ENCODE peak calls at places on chromosomes 2 and 18, in eight cellular contexts. R is GM12865, K is HFF-Myc, A is AG10803, L is fibroblast of lung, G is left ventricle myocardium inferior, Z is Peyer's patch, B is mesenchymal stem cell. O is an unnamed sample.

GRCh38 chr2:240252872-240253511 is 112.5 kb upstream of the OTOS start:
- DNase-seq in R (no peak), K (no peak), A (no peak), L (no peak), G (no peak), Z (no peak), B (no peak), O (no peak)

GRCh38 chr2:240567872-240568677 is at the start of gene RNPEPL1:
- DNase-seq in R (peak), K (no peak), A (no peak), L (peak), G (peak), Z (peak), B (peak), O (peak)

GRCh38 chr18:72091369-72091768 is 452.8 kb downstream of the CBLN2 start:
- DNase-seq in R (no peak), K (no peak), A (no peak), L (no peak), G (no peak), Z (no peak), B (no peak), O (no peak)

GRCh38 chr2:11669454-11670291 is at the start of gene NTSR2:
- DNase-seq in R (no peak), K (no peak), A (peak), L (peak), G (peak), Z (no peak), B (peak), O (no peak)

GRCh38 chr18:46019956-46020355 is 52.1 kb downstream of the PSTPIP2 start:
- DNase-seq in R (no peak), K (no peak), A (peak), L (peak), G (no peak), Z (no peak), B (peak), O (no peak)

GRCh38 chr18:62631173-62631572 is 84.2 kb upstream of the PHLPP1 start:
- DNase-seq in R (no peak), K (no peak), A (no peak), L (no peak), G (no peak), Z (no peak), B (no peak), O (no peak)

GRCh38 chr2:152537252-152537651 is 180.0 kb downstream of the PRPF40A start:
- DNase-seq in R (no peak), K (no peak), A (no peak), L (no peak), G (no peak), Z (no peak), B (peak), O (no peak)

GRCh38 chr2:164323978-164324377 is 297.3 kb downstream of the GRB14 start:
- DNase-seq in R (no peak), K (no peak), A (no peak), L (no peak), G (no peak), Z (no peak), B (no peak), O (no peak)

GRCh38 chr18:12254137-12254819 is at the start of gene CIDEA:
- DNase-seq in R (no peak), K (no peak), A (no peak), L (peak), G (no peak), Z (no peak), B (peak), O (no peak)

GRCh38 chr2:191740016-191740419 is 62.1 kb downstream of the NABP1 start:
- DNase-seq in R (peak), K (no peak), A (no peak), L (peak), G (no peak), Z (no peak), B (peak), O (peak)

GRCh38 chr2:120558892-120559291 is 176.8 kb upstream of the GLI2 start:
- DNase-seq in R (no peak), K (no peak), A (no peak), L (no peak), G (no peak), Z (no peak), B (no peak), O (no peak)

GRCh38 chr2:26352892-26353291 is 6.3 kb upstream of the ADGRF3 start:
- DNase-seq in R (no peak), K (no peak), A (no peak), L (peak), G (no peak), Z (peak), B (peak), O (no peak)

GRCh38 chr2:60550984-60551240 is 2.5 kb downstream of the BCL11A start:
- DNase-seq in R (no peak), K (no peak), A (no peak), L (no peak), G (no peak), Z (no peak), B (no peak), O (no peak)

GRCh38 chr2:60549250-60550150 is 4.0 kb downstream of the BCL11A start:
- DNase-seq in R (peak), K (no peak), A (peak), L (peak), G (peak), Z (peak), B (peak), O (peak)

GRCh38 chr2:60551241-60552095 is 2.0 kb downstream of the BCL11A start:
- DNase-seq in R (peak), K (no peak), A (peak), L (peak), G (no peak), Z (peak), B (peak), O (peak)

GRCh38 chr2:60550151-60550983 is 3.1 kb downstream of the BCL11A start:
- DNase-seq in R (peak), K (peak), A (peak), L (peak), G (peak), Z (peak), B (peak), O (peak)

GRCh38 chr2:60548844-60549243 is 4.6 kb downstream of the BCL11A start:
- DNase-seq in R (no peak), K (no peak), A (no peak), L (no peak), G (no peak), Z (no peak), B (no peak), O (no peak)
- H3K4me3 ChIP-seq in R (peak), K (peak), A (peak), L (peak), G (peak), Z (peak), B (no peak), O (peak)

GRCh38 chr2:106885981-106886915 is at the start of gene ST6GAL2:
- DNase-seq in R (no peak), K (no peak), A (no peak), L (peak), G (no peak), Z (no peak), B (peak), O (peak)

GRCh38 chr2:106882658-106883057 is 3.3 kb downstream of the ST6GAL2 start:
- DNase-seq in R (no peak), K (no peak), A (no peak), L (no peak), G (no peak), Z (no peak), B (no peak), O (no peak)

GRCh38 chr2:106886916-106887758 is 1.2 kb upstream of the ST6GAL2 start:
- DNase-seq in R (no peak), K (no peak), A (no peak), L (peak), G (peak), Z (no peak), B (peak), O (peak)

GRCh38 chr2:106890611-106891010 is 4.6 kb upstream of the ST6GAL2 start:
- DNase-seq in R (no peak), K (no peak), A (no peak), L (no peak), G (no peak), Z (no peak), B (no peak), O (no peak)

DNA sequence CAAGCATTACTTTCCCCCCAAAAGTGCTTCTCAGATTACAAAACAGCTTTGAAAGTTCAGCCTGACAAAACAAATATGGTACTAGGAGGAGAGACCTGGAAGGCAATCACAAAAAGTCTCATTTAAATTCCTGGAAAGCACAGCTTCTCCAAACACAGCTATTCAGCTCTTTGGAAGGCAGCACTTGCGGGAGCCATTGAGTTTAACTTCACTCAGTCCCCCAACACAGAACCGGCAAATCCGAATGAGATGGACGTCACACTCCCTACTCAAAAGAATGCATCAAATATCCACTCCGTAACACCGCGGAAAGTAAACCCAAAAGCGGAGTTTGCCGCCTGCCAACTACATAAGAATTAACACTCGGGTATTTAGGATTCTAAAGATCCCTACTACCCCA is 641 bp downstream of the ST6GAL2 start:
- DNase-seq in R (no peak), K (no peak), A (no peak), L (peak), G (no peak), Z (no peak), B (no peak), O (no peak)
- H3K4me3 ChIP-seq in R (no peak), K (peak), A (no peak), L (no peak), G (peak), Z (no peak), B (no peak), O (no peak)

GRCh38 chr18:70621710-70622109 is 332.9 kb downstream of the SOCS6 start:
- DNase-seq in R (no peak), K (no peak), A (no peak), L (no peak), G (no peak), Z (no peak), B (no peak), O (no peak)
- H3K4me3 ChIP-seq in R (no peak), K (no peak), A (no peak), L (no peak), G (no peak), Z (no peak), B (no peak), O (no peak)

GRCh38 chr2:27712547-27712946 is 48.9 kb downstream of the SLC4A1AP start:
- DNase-seq in R (no peak), K (no peak), A (no peak), L (no peak), G (no peak), Z (no peak), B (no peak), O (no peak)
- H3K4me3 ChIP-seq in R (no peak), K (no peak), A (no peak), L (no peak), G (no peak), Z (no peak), B (no peak), O (no peak)

GRCh38 chr2:179410552-179411356 is 146.1 kb upstream of the SESTD1 start:
- DNase-seq in R (peak), K (peak), A (peak), L (peak), G (no peak), Z (peak), B (peak), O (peak)
- H3K4me3 ChIP-seq in R (no peak), K (no peak), A (no peak), L (no peak), G (no peak), Z (no peak), B (no peak), O (no peak)

O was measured in GM06990.